ENCODE peak calls at places on chromosome 1, in seven cellular contexts. F is GM06990, N is substantia nigra, B is T-helper 2 cell, L is RPMI7951, K is endothelial cell of umbilical vein, Q is NCI-H1092. H is an unnamed sample.

GRCh38 chr1:84842748-84843231 is 50.2 kb downstream of the LPAR3 start:
- DNase-seq in Q (no peak), B (no peak), N (no peak), K (no peak), L (no peak), F (no peak), H (no peak)

GRCh38 chr1:65164633-65165032 is 16.6 kb downstream of the AK4 start:
- DNase-seq in L (no peak), F (no peak), N (no peak), K (no peak), Q (no peak), B (no peak), H (no peak)

GRCh38 chr1:202159534-202160371 is 649 bp downstream of the PTPN7 start:
- DNase-seq in N (no peak), F (peak), L (no peak), B (peak), Q (no peak), K (no peak), H (peak)

GRCh38 chr1:27393641-27394281 is 1.3 kb downstream of the GPR3 start:
- DNase-seq in L (no peak), F (no peak), N (no peak), Q (no peak), K (no peak), B (no peak), H (no peak)

GRCh38 chr1:246117066-246117791 is 389.9 kb downstream of the SMYD3 start:
- DNase-seq in N (no peak), Q (peak), B (peak), K (peak), F (peak), L (peak), H (peak)

GRCh38 chr1:17866451-17867029 is 111.4 kb downstream of the ACTL8 start:
- DNase-seq in Q (no peak), L (peak), B (no peak), N (no peak), K (no peak), F (no peak), H (no peak)

GRCh38 chr1:8350914-8351684 is 33.2 kb downstream of the SLC45A1 start:
- DNase-seq in F (no peak), B (no peak), K (no peak), L (no peak), Q (no peak), N (no peak), H (no peak)

GRCh38 chr1:39354572-39354971 is 136.9 kb upstream of the BMP8A start:
- DNase-seq in N (no peak), F (no peak), L (no peak), B (no peak), K (no peak), Q (no peak), H (no peak)

GRCh38 chr1:196611873-196612272 is 3.6 kb upstream of the KCNT2 start:
- DNase-seq in B (no peak), L (no peak), F (no peak), Q (no peak), N (no peak), K (no peak), H (no peak)

GRCh38 chr1:6262570-6263420 is 1.9 kb upstream of the GPR153 start:
- DNase-seq in Q (no peak), L (peak), K (no peak), N (no peak), F (no peak), B (no peak), H (no peak)

GRCh38 chr1:60973668-60974067 is 108.7 kb upstream of the NFIA start:
- DNase-seq in L (no peak), N (no peak), B (no peak), K (no peak), Q (no peak), F (no peak), H (no peak)

GRCh38 chr1:196255762-196256161 is 352.5 kb downstream of the KCNT2 start:
- DNase-seq in L (no peak), Q (no peak), B (no peak), F (no peak), K (no peak), N (no peak), H (no peak)

H was measured in lung microvascular endothelial cell.